ENCODE peak calls at places on chromosome 20, in seven cellular contexts. D, Y, J, K, Q, B and T are unnamed samples.

GRCh38 chr20:23161968-23162696 is 76.0 kb upstream of the CD93 start:
- DNase-seq in D (no peak), Y (peak; percentile 99), J (peak; percentile 58), K (peak; percentile 15), Q (peak; percentile 74), B (peak; percentile 95), T (no peak)

GRCh38 chr20:3876676-3877075 is 12.5 kb upstream of the PANK2 start:
- DNase-seq in D (no peak), Y (no peak), J (peak; percentile 62), K (no peak), Q (no peak), B (no peak), T (no peak)

GRCh38 chr20:59207742-59208357 is 44.2 kb downstream of the ZNF831 start:
- DNase-seq in D (peak; percentile 86), Y (peak; percentile 66), J (peak; percentile 11), K (peak; percentile 68), Q (no peak), B (peak; percentile 67), T (peak; percentile 88)

GRCh38 chr20:23396961-23397620 is 24.2 kb downstream of the NAPB start:
- DNase-seq in D (no peak), Y (no peak), J (peak; percentile 20), K (no peak), Q (no peak), B (no peak), T (no peak)

GRCh38 chr20:38764563-38765355 is 16.5 kb downstream of the ACTR5 start:
- DNase-seq in D (no peak), Y (no peak), J (peak; percentile 60), K (peak; percentile 88), Q (peak; percentile 96), B (no peak), T (peak; percentile 80)

GRCh38 chr20:36133821-36134220 is 20.7 kb upstream of the EPB41L1 start:
- DNase-seq in D (no peak), Y (no peak), J (no peak), K (no peak), Q (no peak), B (no peak), T (no peak)

GRCh38 chr20:478010-478948 is 15.9 kb upstream of the TBC1D20 start:
- DNase-seq in D (no peak), Y (no peak), J (no peak), K (no peak), Q (no peak), B (no peak), T (no peak)

GRCh38 chr20:57594092-57594911 is 25.9 kb downstream of the ZBP1 start:
- DNase-seq in D (peak; percentile 63), Y (no peak), J (peak; percentile 12), K (peak; percentile 80), Q (peak; percentile 77), B (peak; percentile 76), T (peak; percentile 67)

GRCh38 chr20:48703511-48704219 is 124.1 kb downstream of the PREX1 start:
- DNase-seq in D (no peak), Y (no peak), J (no peak), K (no peak), Q (no peak), B (peak; percentile 77), T (no peak)

GRCh38 chr20:45100563-45101245 is at the start of gene KCNS1:
- DNase-seq in D (no peak), Y (no peak), J (peak; percentile 25), K (peak; percentile 93), Q (no peak), B (no peak), T (no peak)
- TF ChIP-seq CTCF in D (no peak), Y (no peak), J (no peak), K (no peak), Q (no peak), B (no peak), T (no peak)

DNA sequence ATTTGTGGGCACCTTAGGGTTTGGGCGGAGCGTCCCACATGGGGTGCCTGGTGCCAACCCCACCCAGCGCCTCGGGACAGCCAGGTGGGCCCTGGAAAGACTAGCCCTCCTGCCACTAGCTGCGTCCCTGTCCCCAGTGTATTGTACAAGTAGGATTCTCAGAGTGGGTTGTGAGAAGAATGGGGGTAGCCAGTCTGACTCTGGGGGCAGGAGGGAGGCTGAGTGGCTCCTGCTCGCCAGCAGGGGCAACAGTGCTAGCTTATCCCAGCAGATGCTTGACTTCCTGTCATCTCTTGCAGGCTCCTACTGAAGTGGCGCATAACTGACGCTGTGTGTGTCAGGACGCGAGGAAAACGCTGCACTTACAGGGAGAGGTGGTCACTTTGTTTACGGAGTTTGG is 9.3 kb downstream of the PSMA7 start:
- DNase-seq in D (no peak), Y (no peak), J (no peak), K (no peak), Q (no peak), B (no peak), T (no peak)
- TF ChIP-seq CTCF in D (peak; percentile 44), Y (no peak), J (no peak), K (no peak), Q (no peak), B (no peak), T (no peak)

GRCh38 chr20:50508171-50508761 is 1.9 kb upstream of the PTPN1 start:
- DNase-seq in D (no peak), Y (no peak), J (no peak), K (no peak), Q (no peak), B (no peak), T (no peak)

GRCh38 chr20:50506270-50506579 is 4.0 kb upstream of the PTPN1 start:
- DNase-seq in D (no peak), Y (no peak), J (no peak), K (no peak), Q (no peak), B (no peak), T (no peak)

GRCh38 chr20:50501970-50502745 is 8.0 kb upstream of the PTPN1 start:
- DNase-seq in D (no peak), Y (no peak), J (no peak), K (no peak), Q (no peak), B (no peak), T (no peak)

GRCh38 chr20:50509923-50510705 is at the start of gene PTPN1:
- DNase-seq in D (peak; percentile 99), Y (peak; percentile 98), J (peak; percentile 99), K (peak; percentile 100), Q (peak; percentile 100), B (peak; percentile 99), T (peak; percentile 99)

DNA sequence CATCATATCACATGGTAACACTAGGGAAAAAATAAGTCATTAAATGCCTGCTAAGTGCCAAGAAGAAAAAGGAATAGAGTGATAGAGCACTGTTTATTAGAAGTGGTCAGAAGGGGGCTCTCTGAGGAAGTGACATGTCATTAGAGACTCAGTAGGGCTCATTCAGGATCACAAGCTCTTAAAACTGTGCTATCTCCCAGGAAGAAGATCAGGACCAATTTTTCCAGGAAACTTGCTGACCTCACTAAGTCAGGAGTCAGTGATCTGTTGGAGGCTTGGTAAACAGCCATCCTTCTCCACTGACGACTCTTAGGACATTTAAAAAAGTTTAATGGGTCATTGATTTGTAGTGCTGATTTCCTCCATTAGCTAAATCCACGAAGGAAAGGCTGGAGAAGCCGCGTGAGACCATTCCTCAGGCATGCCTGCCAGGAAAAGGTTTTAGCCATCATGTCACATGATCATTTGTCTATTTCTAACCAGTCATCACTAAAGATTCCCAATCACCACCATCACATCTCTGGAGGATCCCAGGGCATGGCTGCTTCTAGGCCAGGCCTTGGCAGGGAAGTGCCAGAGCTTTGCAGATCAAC is 5.9 kb upstream of the PTPN1 start:
- DNase-seq in D (peak; percentile 41), Y (no peak), J (peak; percentile 61), K (no peak), Q (no peak), B (no peak), T (no peak)
- TF ChIP-seq CTCF in D (peak; percentile 72), Y (no peak), J (no peak), K (no peak), Q (no peak), B (no peak), T (peak; percentile 29)

GRCh38 chr20:10339609-10340008 is 94.4 kb downstream of the MKKS start:
- DNase-seq in D (no peak), Y (no peak), J (no peak), K (no peak), Q (no peak), B (no peak), T (no peak)
- TF ChIP-seq CTCF in D (no peak), Y (no peak), J (no peak), K (no peak), Q (no peak), B (no peak), T (no peak)

DNA sequence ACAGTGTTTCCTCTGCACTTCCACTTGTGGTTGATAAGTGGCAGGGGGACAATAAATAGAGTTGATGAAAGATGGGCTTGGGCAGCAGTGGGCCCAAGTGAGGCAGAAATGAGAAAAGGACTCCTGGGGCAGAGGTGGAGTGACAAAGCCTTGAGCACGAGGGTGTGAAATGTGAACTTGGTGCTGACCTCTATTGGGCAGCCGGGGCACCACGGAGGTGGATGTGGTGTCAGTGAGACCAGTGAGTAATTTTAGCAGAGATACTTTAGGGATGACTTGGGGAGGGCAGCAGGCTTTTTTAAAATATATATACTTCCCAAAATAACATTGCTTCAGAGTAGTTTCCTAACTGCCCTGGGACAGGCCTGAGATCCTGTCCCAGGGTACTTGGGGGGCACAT is 30.6 kb upstream of the MYLK2 start:
- DNase-seq in D (no peak), Y (no peak), J (no peak), K (peak; percentile 22), Q (no peak), B (peak; percentile 74), T (no peak)
- TF ChIP-seq CTCF in D (peak; percentile 41), Y (no peak), J (no peak), K (no peak), Q (no peak), B (no peak), T (no peak)

DNA sequence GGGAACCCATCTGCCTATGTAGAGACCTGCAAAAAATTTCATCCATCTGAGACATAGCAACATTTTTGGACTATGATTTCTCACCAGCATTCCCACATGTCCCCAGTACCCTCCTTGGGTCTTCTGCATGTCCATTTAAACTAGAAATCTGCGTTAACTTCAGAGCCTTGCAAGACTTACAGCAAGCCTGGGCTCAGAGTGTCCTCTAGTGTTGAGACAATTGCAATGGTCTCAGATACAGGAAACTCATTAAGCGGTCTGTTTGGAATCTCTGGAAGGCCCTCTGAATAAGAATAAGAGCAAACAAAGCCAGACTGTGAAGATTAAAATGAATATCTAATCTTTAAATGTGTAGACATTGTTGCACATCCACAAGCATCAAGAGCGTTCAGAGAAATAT is 20.5 kb upstream of the PI3 start:
- DNase-seq in D (peak; percentile 2), Y (no peak), J (no peak), K (no peak), Q (no peak), B (no peak), T (no peak)
- TF ChIP-seq CTCF in D (no peak), Y (no peak), J (no peak), K (no peak), Q (no peak), B (no peak), T (no peak)